ENCODE peak calls at places on chromosomes 2 and 18, in four cellular contexts. One of them, this sample, is unnamed.

GRCh38 chr2:102736174-102736606 is 25.6 kb upstream of the TMEM182 start:
- DNase-seq in kidney epithelial cell: no peak
- DNase-seq in GM20000: peak
- DNase-seq in NB4: no peak
- DNase-seq in this sample: no peak

GRCh38 chr2:53859354-53860159 is at the start of gene GPR75:
- DNase-seq in kidney epithelial cell: no peak
- DNase-seq in GM20000: no peak
- DNase-seq in NB4: no peak
- DNase-seq in this sample: no peak

GRCh38 chr2:3257166-3257565 is 120.5 kb downstream of the EIPR1 start:
- DNase-seq in kidney epithelial cell: peak
- DNase-seq in GM20000: no peak
- DNase-seq in NB4: no peak
- DNase-seq in this sample: no peak

GRCh38 chr2:59584958-59585357 is 968.5 kb downstream of the BCL11A start:
- DNase-seq in kidney epithelial cell: no peak
- DNase-seq in GM20000: no peak
- DNase-seq in NB4: peak
- DNase-seq in this sample: no peak

GRCh38 chr2:210337159-210337558 is 22.2 kb upstream of the MYL1 start:
- DNase-seq in kidney epithelial cell: no peak
- DNase-seq in GM20000: no peak
- DNase-seq in NB4: peak
- DNase-seq in this sample: no peak

GRCh38 chr2:14634223-14634884 is 1.8 kb downstream of the LRATD1 start:
- DNase-seq in kidney epithelial cell: peak
- DNase-seq in GM20000: peak
- DNase-seq in NB4: no peak
- DNase-seq in this sample: peak

GRCh38 chr2:11102956-11103860 is 52.1 kb upstream of the SLC66A3 start:
- DNase-seq in kidney epithelial cell: no peak
- DNase-seq in GM20000: no peak
- DNase-seq in NB4: no peak
- DNase-seq in this sample: no peak

GRCh38 chr2:217248312-217248935 is 388.6 kb upstream of the TNP1 start:
- DNase-seq in kidney epithelial cell: no peak
- DNase-seq in GM20000: peak
- DNase-seq in NB4: peak
- DNase-seq in this sample: no peak

GRCh38 chr2:74532222-74532621 is 2.5 kb downstream of the HTRA2 start:
- DNase-seq in kidney epithelial cell: no peak
- DNase-seq in GM20000: peak
- DNase-seq in NB4: peak
- DNase-seq in this sample: no peak

GRCh38 chr2:189096769-189097447 is 82.7 kb downstream of the COL5A2 start:
- DNase-seq in kidney epithelial cell: peak
- DNase-seq in GM20000: no peak
- DNase-seq in NB4: no peak
- DNase-seq in this sample: no peak

GRCh38 chr2:11583203-11583752 is 49.4 kb downstream of the GREB1 start:
- DNase-seq in kidney epithelial cell: no peak
- DNase-seq in GM20000: no peak
- DNase-seq in NB4: no peak
- DNase-seq in this sample: no peak

GRCh38 chr2:120735750-120736170 is at the start of gene GLI2:
- DNase-seq in kidney epithelial cell: peak
- DNase-seq in GM20000: peak
- DNase-seq in NB4: peak
- DNase-seq in this sample: no peak

GRCh38 chr18:59917422-59917821 is 17.6 kb downstream of the PMAIP1 start:
- DNase-seq in kidney epithelial cell: no peak
- DNase-seq in GM20000: no peak
- DNase-seq in NB4: peak
- DNase-seq in this sample: no peak

GRCh38 chr2:236557894-236558532 is 11.6 kb upstream of the ACKR3 start:
- DNase-seq in kidney epithelial cell: no peak
- DNase-seq in GM20000: no peak
- DNase-seq in NB4: no peak
- DNase-seq in this sample: no peak

GRCh38 chr2:209579236-209579749 is 155.4 kb downstream of the MAP2 start:
- DNase-seq in kidney epithelial cell: no peak
- DNase-seq in GM20000: no peak
- DNase-seq in NB4: peak
- DNase-seq in this sample: no peak

GRCh38 chr18:50194623-50195532 is at the start of gene MYO5B:
- DNase-seq in kidney epithelial cell: no peak
- DNase-seq in GM20000: peak
- DNase-seq in NB4: no peak
- DNase-seq in this sample: no peak
- TF ChIP-seq CTCF in kidney epithelial cell: no peak
- TF ChIP-seq CTCF in GM20000: peak
- TF ChIP-seq CTCF in NB4: no peak
- TF ChIP-seq CTCF in this sample: no peak

GRCh38 chr2:183070942-183071844 is 7.4 kb upstream of the DUSP19 start:
- DNase-seq in kidney epithelial cell: no peak
- DNase-seq in GM20000: no peak
- DNase-seq in NB4: peak
- DNase-seq in this sample: no peak
- TF ChIP-seq CTCF in kidney epithelial cell: peak
- TF ChIP-seq CTCF in GM20000: peak
- TF ChIP-seq CTCF in NB4: peak
- TF ChIP-seq CTCF in this sample: no peak

GRCh38 chr18:48007955-48008701 is 77.7 kb upstream of the SMAD2 start:
- DNase-seq in kidney epithelial cell: no peak
- DNase-seq in GM20000: peak
- DNase-seq in NB4: peak
- DNase-seq in this sample: no peak
- TF ChIP-seq CTCF in kidney epithelial cell: peak
- TF ChIP-seq CTCF in GM20000: peak
- TF ChIP-seq CTCF in NB4: peak
- TF ChIP-seq CTCF in this sample: no peak

DNA sequence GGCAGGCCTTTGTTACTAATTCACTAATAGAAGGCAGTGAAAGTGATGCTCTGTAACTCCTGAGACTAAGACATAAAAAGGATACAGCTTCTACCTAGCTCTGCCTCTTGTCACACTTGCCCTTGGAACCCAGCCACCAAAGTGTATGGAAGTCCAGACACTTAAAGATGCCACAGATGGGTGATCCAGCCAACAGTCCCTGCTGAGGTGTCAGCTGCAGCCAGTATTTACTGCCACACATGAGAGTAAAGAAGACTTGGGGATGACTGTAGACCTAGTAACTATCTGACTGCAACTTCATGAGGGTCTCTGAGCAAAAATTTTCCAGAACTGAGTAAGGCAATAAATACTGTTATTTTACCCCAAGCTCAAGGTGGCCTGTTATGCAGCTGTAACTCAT is 8.8 kb downstream of the IMMT start:
- DNase-seq in kidney epithelial cell: no peak
- DNase-seq in GM20000: no peak
- DNase-seq in NB4: no peak
- DNase-seq in this sample: no peak
- TF ChIP-seq CTCF in kidney epithelial cell: no peak
- TF ChIP-seq CTCF in GM20000: no peak
- TF ChIP-seq CTCF in NB4: no peak
- TF ChIP-seq CTCF in this sample: no peak

DNA sequence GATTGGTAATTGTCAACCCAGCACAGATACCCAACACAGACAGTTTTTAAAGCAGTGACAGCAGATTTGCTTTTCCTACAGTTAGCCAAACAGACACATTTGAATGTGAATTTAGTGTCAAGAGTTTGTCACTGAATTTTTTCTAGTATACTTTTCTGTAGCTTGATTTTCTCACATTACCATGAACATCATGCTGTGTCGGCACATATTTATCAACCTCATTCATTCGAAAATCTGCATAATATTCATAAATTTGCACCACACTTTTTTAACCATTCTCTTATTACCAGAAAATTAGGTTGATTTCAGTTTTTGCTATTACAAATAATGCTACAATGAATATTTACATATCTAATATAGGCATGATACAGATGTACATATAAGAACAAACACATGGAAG is 27.0 kb upstream of the DSG3 start:
- DNase-seq in kidney epithelial cell: no peak
- DNase-seq in GM20000: no peak
- DNase-seq in NB4: no peak
- DNase-seq in this sample: no peak
- TF ChIP-seq CTCF in kidney epithelial cell: no peak
- TF ChIP-seq CTCF in GM20000: no peak
- TF ChIP-seq CTCF in NB4: no peak
- TF ChIP-seq CTCF in this sample: no peak

DNA sequence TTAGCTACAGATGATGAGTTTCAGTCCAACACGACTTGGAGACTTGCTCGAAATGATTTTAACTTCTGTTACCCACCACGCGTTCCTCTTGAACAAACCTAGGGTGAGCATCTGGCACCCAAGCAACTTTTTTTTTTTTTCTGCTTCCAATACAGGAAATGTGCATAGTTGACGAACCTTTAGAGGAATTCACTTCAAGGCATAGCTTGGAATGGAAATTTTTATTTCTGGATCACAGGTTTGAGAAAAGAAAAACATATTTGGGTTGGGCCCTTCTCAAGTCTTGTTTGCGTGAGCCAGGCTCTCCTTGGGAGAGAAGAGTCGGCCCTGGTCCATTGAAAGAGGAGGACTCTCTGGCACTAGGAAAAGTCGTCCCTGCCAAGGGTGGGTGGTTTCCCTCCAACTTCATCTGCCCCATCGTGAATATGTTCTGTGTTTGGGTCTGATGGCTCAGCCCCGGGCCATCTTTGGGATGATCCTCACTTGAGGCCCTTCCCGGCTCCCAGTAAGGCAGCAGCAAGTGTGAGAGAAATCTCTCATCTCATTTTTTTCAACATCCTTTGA is 37.3 kb upstream of the RPL31 start:
- DNase-seq in kidney epithelial cell: no peak
- DNase-seq in GM20000: no peak
- DNase-seq in NB4: no peak
- DNase-seq in this sample: no peak
- TF ChIP-seq CTCF in kidney epithelial cell: no peak
- TF ChIP-seq CTCF in GM20000: no peak
- TF ChIP-seq CTCF in NB4: no peak
- TF ChIP-seq CTCF in this sample: no peak

GRCh38 chr2:222860740-222861410 is at the start of gene ACSL3:
- DNase-seq in kidney epithelial cell: no peak
- DNase-seq in GM20000: peak
- DNase-seq in NB4: peak
- DNase-seq in this sample: peak
- TF ChIP-seq CTCF in kidney epithelial cell: no peak
- TF ChIP-seq CTCF in GM20000: no peak
- TF ChIP-seq CTCF in NB4: no peak
- TF ChIP-seq CTCF in this sample: no peak

This sample was measured in omental fat pad.